ENCODE peak calls at places on chromosomes 16 and 17, in ten cellular contexts. H, S, T, F, E, I, V, D, C and B are unnamed samples.

GRCh38 chr17:14619821-14620220 is 318.9 kb downstream of the HS3ST3B1 start:
- DNase-seq in F (no peak), C (no peak), S (no peak), T (no peak), H (no peak), V (no peak), E (no peak), D (no peak), I (no peak), B (no peak)

GRCh38 chr16:86330906-86331305 is 179.4 kb upstream of the FOXF1 start:
- DNase-seq in I (no peak), E (no peak), C (no peak), H (no peak), V (no peak), D (no peak), T (no peak), F (no peak), S (no peak), B (no peak)

GRCh38 chr16:82236415-82236814 is 66.4 kb upstream of the MPHOSPH6 start:
- DNase-seq in H (no peak), I (no peak), F (no peak), D (no peak), E (no peak), S (no peak), V (no peak), C (no peak), T (no peak), B (no peak)

GRCh38 chr16:17321824-17322223 is 148.9 kb downstream of the XYLT1 start:
- DNase-seq in T (no peak), D (no peak), E (no peak), V (no peak), C (no peak), S (no peak), I (no peak), H (no peak), F (no peak), B (no peak)

GRCh38 chr17:80792373-80792781 is 199.3 kb upstream of the CHMP6 start:
- DNase-seq in T (no peak), E (no peak), V (no peak), H (no peak), D (peak; percentile 69), S (no peak), F (no peak), I (no peak), C (no peak), B (no peak)

GRCh38 chr17:28950017-28950751 is 1.1 kb downstream of the PHF12 start:
- DNase-seq in C (peak; percentile 50), I (peak; percentile 70), H (no peak), T (no peak), V (peak; percentile 62), E (no peak), F (peak; percentile 63), D (peak; percentile 87), S (peak; percentile 68), B (peak; percentile 61)

GRCh38 chr17:67245694-67246397 is 850 bp upstream of the HELZ start:
- DNase-seq in V (peak; percentile 51), I (peak; percentile 79), T (no peak), D (no peak), H (no peak), F (peak; percentile 57), S (peak; percentile 22), C (peak; percentile 53), E (no peak), B (peak; percentile 59)

GRCh38 chr17:80151333-80151732 is 4.4 kb upstream of the EIF4A3 start:
- DNase-seq in F (no peak), H (no peak), S (no peak), C (no peak), E (no peak), V (no peak), I (no peak), T (no peak), D (peak; percentile 17), B (no peak)

GRCh38 chr17:79509008-79509407 is 101.8 kb downstream of the RBFOX3 start:
- DNase-seq in V (no peak), H (no peak), F (no peak), D (no peak), C (no peak), S (no peak), I (no peak), E (no peak), T (no peak), B (no peak)

GRCh38 chr17:42844271-42844670 is at the start of gene AOC2:
- DNase-seq in C (no peak), H (no peak), V (no peak), T (no peak), E (no peak), D (no peak), I (no peak), F (no peak), S (no peak), B (no peak)

GRCh38 chr17:82893779-82894178 is 54.0 kb upstream of the ZNF750 start:
- DNase-seq in I (no peak), C (no peak), E (no peak), F (no peak), H (no peak), T (no peak), V (no peak), S (no peak), D (no peak), B (no peak)

GRCh38 chr17:59851431-59852375 is 41.0 kb downstream of the TUBD1 start:
- DNase-seq in C (no peak), S (no peak), F (no peak), E (no peak), T (peak; percentile 84), V (no peak), H (peak; percentile 86), I (no peak), D (peak; percentile 95), B (no peak)

GRCh38 chr17:50102164-50102991 is 7.2 kb downstream of the PDK2 start:
- DNase-seq in E (no peak), C (no peak), H (no peak), I (no peak), T (no peak), D (peak; percentile 90), S (peak; percentile 82), F (peak; percentile 65), V (no peak), B (no peak)

GRCh38 chr17:78697122-78697845 is 84.8 kb downstream of the CYTH1 start:
- DNase-seq in F (no peak), S (peak; percentile 64), V (no peak), I (no peak), E (no peak), D (no peak), T (no peak), C (no peak), H (no peak), B (no peak)

GRCh38 chr16:88923450-88923849 is 53.6 kb downstream of the CBFA2T3 start:
- DNase-seq in H (no peak), C (no peak), D (no peak), S (no peak), F (no peak), I (no peak), T (no peak), V (no peak), E (no peak), B (no peak)

GRCh38 chr17:81397314-81398169 is 2.3 kb downstream of the BAHCC1 start:
- DNase-seq in I (peak; percentile 73), V (no peak), E (no peak), T (no peak), S (no peak), D (no peak), F (peak; percentile 55), H (no peak), C (peak; percentile 84), B (no peak)

GRCh38 chr16:8936421-8936820 is 27.3 kb downstream of the USP7 start:
- DNase-seq in F (peak; percentile 51), C (peak; percentile 49), I (no peak), D (no peak), E (no peak), H (no peak), S (peak; percentile 47), V (peak; percentile 67), T (no peak), B (no peak)

GRCh38 chr17:17692353-17693252 is 11.3 kb downstream of the RAI1 start:
- DNase-seq in V (no peak), D (no peak), E (no peak), H (no peak), F (no peak), S (peak; percentile 55), C (no peak), I (no peak), T (no peak), B (no peak)
- TF ChIP-seq CTCF in V (no peak), D (no peak), E (no peak), H (no peak), F (no peak), S (no peak), C (no peak), I (no peak), T (no peak), B (no peak)

GRCh38 chr17:76264755-76265623 is at the start of gene UBALD2:
- DNase-seq in C (peak; percentile 99), I (peak; percentile 98), E (peak; percentile 98), H (peak; percentile 97), T (peak; percentile 99), S (peak; percentile 99), F (peak; percentile 100), D (peak; percentile 100), V (peak; percentile 99), B (peak; percentile 99)
- TF ChIP-seq CTCF in C (no peak), I (no peak), E (no peak), H (no peak), T (no peak), S (no peak), F (peak; percentile 15), D (no peak), V (no peak), B (no peak)

DNA sequence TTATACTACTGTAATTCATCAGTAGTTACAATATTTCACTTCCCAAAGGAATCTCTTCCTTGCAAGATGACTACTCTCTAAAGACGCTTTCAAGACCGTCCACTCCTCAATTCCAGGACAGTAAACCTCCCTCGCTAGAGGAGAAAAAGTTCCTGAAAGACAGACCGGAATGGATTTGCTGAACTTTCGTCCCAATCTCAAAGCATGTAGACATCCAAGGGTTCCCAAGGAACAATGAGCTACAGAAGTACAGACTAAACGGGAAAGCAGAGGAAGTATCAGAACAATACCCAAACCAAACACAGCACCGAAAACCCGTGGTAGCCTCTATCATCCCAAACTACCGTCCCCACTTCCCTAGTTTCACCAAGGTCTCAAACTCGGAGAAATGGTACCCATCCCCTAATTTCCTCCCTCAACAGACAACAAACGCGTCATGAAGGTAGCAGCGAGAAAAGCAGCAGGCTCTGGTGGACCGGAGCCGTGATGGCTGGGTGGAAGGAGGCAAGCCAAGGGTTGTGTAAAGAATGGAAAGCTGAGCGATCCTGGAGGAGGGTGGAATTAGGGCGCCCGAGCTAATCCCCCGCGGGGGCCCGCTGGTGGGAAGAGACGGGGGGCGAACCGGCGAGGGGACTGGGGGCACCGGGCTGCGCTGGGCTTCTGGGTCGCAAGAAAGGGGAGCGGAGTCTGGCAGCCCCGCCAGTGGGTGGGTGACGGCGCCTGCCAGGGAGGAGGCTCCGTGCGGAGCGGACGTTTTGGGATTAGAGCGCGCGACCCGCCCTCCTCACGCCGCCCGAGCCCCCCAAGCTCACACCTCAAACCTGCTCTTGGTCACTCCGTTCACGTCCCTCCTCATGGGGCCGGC is 647 bp downstream of the FBXL20 start:
- DNase-seq in H (no peak), I (no peak), T (no peak), D (peak; percentile 65), C (no peak), F (no peak), S (peak; percentile 33), V (peak; percentile 27), E (no peak), B (peak; percentile 22)
- TF ChIP-seq CTCF in H (no peak), I (no peak), T (no peak), D (no peak), C (no peak), F (no peak), S (no peak), V (no peak), E (no peak), B (no peak)

GRCh38 chr17:33330877-33331276 is 37.8 kb upstream of the ASIC2 start:
- DNase-seq in F (no peak), E (no peak), I (no peak), C (no peak), V (no peak), S (no peak), D (no peak), T (no peak), H (no peak), B (no peak)
- TF ChIP-seq CTCF in F (no peak), E (no peak), I (no peak), C (no peak), V (no peak), S (no peak), D (no peak), T (no peak), H (no peak), B (no peak)